ENCODE peak calls at places on chromosomes 7 and 10, in five cellular contexts. One of them, this sample, is unnamed.

GRCh38 chr7:52959336-52959735 is 76.1 kb upstream of the POM121L12 start:
- DNase-seq in uterus: no peak
- DNase-seq in colonic mucosa: no peak
- DNase-seq in PC-3: peak
- DNase-seq in A549: no peak
- DNase-seq in this sample: no peak

GRCh38 chr7:8175929-8176369 is 86.0 kb downstream of the ICA1 start:
- DNase-seq in A549: no peak
- DNase-seq in PC-3: no peak
- DNase-seq in uterus: no peak
- DNase-seq in colonic mucosa: no peak
- DNase-seq in this sample: no peak

GRCh38 chr7:116502201-116503096 is 2.9 kb downstream of the CAV2 start:
- DNase-seq in uterus: no peak
- DNase-seq in A549: peak
- DNase-seq in colonic mucosa: no peak
- DNase-seq in PC-3: no peak
- DNase-seq in this sample: no peak

GRCh38 chr10:131845505-131846223 is 55.1 kb upstream of the PPP2R2D start:
- DNase-seq in uterus: no peak
- DNase-seq in colonic mucosa: no peak
- DNase-seq in A549: no peak
- DNase-seq in PC-3: no peak
- DNase-seq in this sample: no peak

GRCh38 chr10:60490013-60490412 is 100.3 kb upstream of the ANK3 start:
- DNase-seq in A549: no peak
- DNase-seq in colonic mucosa: no peak
- DNase-seq in PC-3: no peak
- DNase-seq in uterus: no peak
- DNase-seq in this sample: peak

GRCh38 chr7:15602236-15602635 is 40.4 kb upstream of the AGMO start:
- DNase-seq in A549: no peak
- DNase-seq in uterus: no peak
- DNase-seq in colonic mucosa: no peak
- DNase-seq in PC-3: no peak
- DNase-seq in this sample: no peak

GRCh38 chr10:36670616-36671402 is 454.6 kb upstream of the ANKRD30A start:
- DNase-seq in uterus: no peak
- DNase-seq in colonic mucosa: no peak
- DNase-seq in A549: no peak
- DNase-seq in PC-3: peak
- DNase-seq in this sample: peak

GRCh38 chr7:112770051-112770450 is 20.1 kb downstream of the TMEM168 start:
- DNase-seq in PC-3: peak
- DNase-seq in A549: no peak
- DNase-seq in colonic mucosa: no peak
- DNase-seq in uterus: no peak
- DNase-seq in this sample: no peak

GRCh38 chr7:96833701-96834453 is 124.2 kb upstream of the SEM1 start:
- DNase-seq in PC-3: peak
- DNase-seq in uterus: no peak
- DNase-seq in colonic mucosa: no peak
- DNase-seq in A549: no peak
- DNase-seq in this sample: no peak

GRCh38 chr10:85617751-85618150 is 748.8 kb downstream of the GRID1 start:
- DNase-seq in A549: no peak
- DNase-seq in uterus: no peak
- DNase-seq in colonic mucosa: no peak
- DNase-seq in PC-3: no peak
- DNase-seq in this sample: no peak

GRCh38 chr10:63247771-63248170 is 114.6 kb downstream of the NRBF2 start:
- DNase-seq in uterus: no peak
- DNase-seq in A549: no peak
- DNase-seq in colonic mucosa: no peak
- DNase-seq in PC-3: peak
- DNase-seq in this sample: no peak

GRCh38 chr10:73388228-73388627 is 25.6 kb downstream of the ANXA7 start:
- DNase-seq in colonic mucosa: no peak
- DNase-seq in A549: no peak
- DNase-seq in uterus: no peak
- DNase-seq in PC-3: no peak
- DNase-seq in this sample: no peak

GRCh38 chr10:33132626-33133025 is 174.6 kb upstream of the ITGB1 start:
- DNase-seq in colonic mucosa: no peak
- DNase-seq in uterus: no peak
- DNase-seq in PC-3: peak
- DNase-seq in A549: no peak
- DNase-seq in this sample: no peak

GRCh38 chr7:134371536-134371935 is 54.8 kb upstream of the SLC35B4 start:
- DNase-seq in A549: no peak
- DNase-seq in colonic mucosa: no peak
- DNase-seq in uterus: no peak
- DNase-seq in PC-3: no peak
- DNase-seq in this sample: no peak

GRCh38 chr7:68936501-68936900 is 661.8 kb upstream of the AUTS2 start:
- DNase-seq in uterus: no peak
- DNase-seq in A549: no peak
- DNase-seq in colonic mucosa: no peak
- DNase-seq in PC-3: no peak
- DNase-seq in this sample: no peak

GRCh38 chr7:121960678-121961461 is 87.9 kb downstream of the PTPRZ1 start:
- DNase-seq in PC-3: peak
- DNase-seq in uterus: no peak
- DNase-seq in colonic mucosa: no peak
- DNase-seq in A549: no peak
- DNase-seq in this sample: peak

GRCh38 chr10:126016884-126017283 is 120.5 kb downstream of the FANK1 start:
- DNase-seq in A549: no peak
- DNase-seq in uterus: no peak
- DNase-seq in colonic mucosa: no peak
- DNase-seq in PC-3: no peak
- DNase-seq in this sample: no peak

GRCh38 chr7:27098493-27099223 is 2.9 kb upstream of the HOXA1 start:
- DNase-seq in PC-3: peak
- DNase-seq in A549: no peak
- DNase-seq in colonic mucosa: peak
- DNase-seq in uterus: peak
- DNase-seq in this sample: no peak

GRCh38 chr10:117921421-117921820 is 125.3 kb downstream of the RAB11FIP2 start:
- DNase-seq in A549: no peak
- DNase-seq in colonic mucosa: no peak
- DNase-seq in PC-3: no peak
- DNase-seq in uterus: no peak
- DNase-seq in this sample: no peak

GRCh38 chr7:152076324-152076821 is 50.9 kb downstream of the GALNT11 start:
- DNase-seq in PC-3: peak
- DNase-seq in colonic mucosa: peak
- DNase-seq in A549: peak
- DNase-seq in uterus: no peak
- DNase-seq in this sample: no peak
- TF ChIP-seq CTCF in PC-3: no peak
- TF ChIP-seq CTCF in colonic mucosa: peak
- TF ChIP-seq CTCF in A549: peak
- TF ChIP-seq CTCF in uterus: no peak
- TF ChIP-seq CTCF in this sample: peak

DNA sequence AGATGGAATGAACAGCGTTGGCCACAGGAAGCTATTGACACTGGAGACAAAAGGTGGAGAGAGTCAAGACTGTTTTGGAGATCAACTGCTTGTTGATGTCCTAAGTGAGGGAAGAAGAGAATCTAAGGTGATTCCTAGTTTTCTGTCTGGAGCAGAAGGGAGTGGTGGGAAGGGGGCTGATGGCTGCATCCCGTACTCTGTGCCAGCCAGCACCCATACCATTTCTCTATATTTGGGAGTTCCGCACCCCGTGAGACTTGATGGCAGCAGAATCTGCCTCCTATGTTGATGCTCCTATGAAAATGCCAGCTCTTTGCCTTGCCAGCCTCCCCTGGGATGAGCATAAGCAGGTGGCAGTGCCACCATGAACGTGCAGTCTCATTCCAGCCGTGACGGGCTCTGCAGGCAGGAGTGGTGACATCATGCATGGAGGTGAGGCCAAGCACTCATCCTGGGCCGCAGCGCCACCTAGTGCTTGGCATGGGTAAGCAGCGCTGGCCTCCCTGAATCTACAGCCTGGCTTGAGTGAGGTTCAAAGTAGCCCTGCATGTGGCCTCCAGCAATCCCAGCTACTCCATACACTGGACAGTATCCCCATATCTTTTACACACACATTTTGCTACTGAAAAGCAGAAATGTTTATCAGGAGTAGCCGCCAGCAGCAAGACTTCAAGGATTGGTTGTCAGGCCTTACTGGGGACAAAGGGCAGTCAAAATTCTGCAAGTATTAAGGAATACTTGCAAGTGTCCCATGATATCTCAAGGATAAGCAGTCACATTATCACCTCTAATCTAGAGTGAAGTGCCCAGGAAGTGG is 43.0 kb downstream of the PODXL start:
- DNase-seq in colonic mucosa: peak
- DNase-seq in uterus: peak
- DNase-seq in PC-3: peak
- DNase-seq in A549: peak
- DNase-seq in this sample: peak
- H3K4me3 ChIP-seq in colonic mucosa: no peak
- H3K4me3 ChIP-seq in uterus: no peak
- H3K4me3 ChIP-seq in PC-3: no peak
- H3K4me3 ChIP-seq in A549: no peak
- H3K4me3 ChIP-seq in this sample: no peak

GRCh38 chr7:106094780-106095179 is 17.3 kb downstream of the SYPL1 start:
- DNase-seq in uterus: no peak
- DNase-seq in PC-3: no peak
- DNase-seq in A549: no peak
- DNase-seq in colonic mucosa: no peak
- DNase-seq in this sample: no peak
- TF ChIP-seq CTCF in uterus: no peak
- TF ChIP-seq CTCF in PC-3: peak
- TF ChIP-seq CTCF in A549: no peak
- TF ChIP-seq CTCF in colonic mucosa: no peak
- TF ChIP-seq CTCF in this sample: no peak

GRCh38 chr7:39560997-39561396 is 5.2 kb upstream of the YAE1 start:
- DNase-seq in PC-3: no peak
- DNase-seq in colonic mucosa: no peak
- DNase-seq in uterus: no peak
- DNase-seq in A549: no peak
- DNase-seq in this sample: no peak
- H3K4me3 ChIP-seq in PC-3: no peak
- H3K4me3 ChIP-seq in colonic mucosa: no peak
- H3K4me3 ChIP-seq in uterus: no peak
- H3K4me3 ChIP-seq in A549: no peak
- H3K4me3 ChIP-seq in this sample: no peak

DNA sequence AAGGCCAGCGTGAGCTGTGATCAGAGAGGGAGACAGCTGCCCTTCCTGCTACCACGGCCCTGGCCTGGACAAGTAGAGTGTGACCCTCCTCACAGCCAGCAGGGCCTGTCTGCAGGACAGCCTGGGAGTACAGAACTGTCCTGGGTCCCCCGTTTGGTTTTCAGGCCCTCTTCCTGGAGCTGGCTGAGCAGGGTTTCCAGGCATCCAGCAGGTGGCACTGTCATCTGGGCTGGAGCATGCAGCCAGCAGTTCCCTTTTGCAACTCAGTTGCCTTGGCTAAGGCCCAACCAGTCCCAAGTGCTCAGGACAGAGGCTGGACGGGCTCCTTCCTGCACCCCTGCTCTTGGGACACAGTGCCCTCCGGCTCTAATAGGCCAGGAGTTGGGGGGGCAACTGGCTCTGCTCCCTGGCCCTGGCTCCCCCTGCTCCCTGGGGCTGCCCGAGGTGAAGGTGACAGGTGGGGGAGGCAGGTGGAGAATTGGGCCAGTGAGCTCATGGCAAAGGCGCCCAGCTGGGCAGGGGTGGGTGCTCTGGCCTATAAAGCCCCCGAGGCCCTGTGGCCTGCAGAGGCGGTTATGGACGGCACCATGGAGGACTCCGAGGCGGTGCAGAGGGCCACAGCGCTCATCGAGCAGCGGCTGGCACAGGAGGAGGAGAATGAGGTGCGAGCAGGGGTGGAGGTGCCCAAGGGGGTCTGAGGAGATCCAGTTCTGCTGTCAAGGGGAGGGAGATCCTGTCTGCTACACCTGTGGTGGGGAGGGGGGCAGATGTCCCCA is at the start of gene ANKRD2:
- DNase-seq in PC-3: peak
- DNase-seq in uterus: peak
- DNase-seq in A549: peak
- DNase-seq in colonic mucosa: peak
- DNase-seq in this sample: peak
- TF ChIP-seq CTCF in PC-3: peak
- TF ChIP-seq CTCF in uterus: peak
- TF ChIP-seq CTCF in A549: peak
- TF ChIP-seq CTCF in colonic mucosa: peak
- TF ChIP-seq CTCF in this sample: peak

This sample was measured in AG09309.